ENCODE peak calls at places on chromosomes 11 and 22, in nine cellular contexts. One of them, this sample, is unnamed.

GRCh38 chr11:72807021-72807693 is 7.1 kb upstream of the ATG16L2 start:
- DNase-seq in GM12865: no peak
- DNase-seq in heart right ventricle: no peak
- DNase-seq in cardiac muscle cell: peak; percentile 36
- DNase-seq in kidney: no peak
- DNase-seq in brain microvascular endothelial cell: no peak
- DNase-seq in GM12878: no peak
- DNase-seq in neural crest cell: no peak
- DNase-seq in thyroid gland: no peak
- DNase-seq in this sample: no peak

GRCh38 chr22:42803454-42803853 is 53.6 kb downstream of the ARFGAP3 start:
- DNase-seq in GM12865: no peak
- DNase-seq in heart right ventricle: peak; percentile 62
- DNase-seq in cardiac muscle cell: no peak
- DNase-seq in kidney: no peak
- DNase-seq in brain microvascular endothelial cell: no peak
- DNase-seq in GM12878: no peak
- DNase-seq in neural crest cell: no peak
- DNase-seq in thyroid gland: peak; percentile 53
- DNase-seq in this sample: no peak

GRCh38 chr11:43517518-43517917 is 158.8 kb downstream of the TTC17 start:
- DNase-seq in GM12865: no peak
- DNase-seq in heart right ventricle: no peak
- DNase-seq in cardiac muscle cell: no peak
- DNase-seq in kidney: no peak
- DNase-seq in brain microvascular endothelial cell: peak; percentile 12
- DNase-seq in GM12878: no peak
- DNase-seq in neural crest cell: no peak
- DNase-seq in thyroid gland: no peak
- DNase-seq in this sample: no peak

GRCh38 chr22:42768385-42769035 is 47.8 kb upstream of the A4GALT start:
- DNase-seq in GM12865: no peak
- DNase-seq in heart right ventricle: no peak
- DNase-seq in cardiac muscle cell: no peak
- DNase-seq in kidney: no peak
- DNase-seq in brain microvascular endothelial cell: no peak
- DNase-seq in GM12878: no peak
- DNase-seq in neural crest cell: no peak
- DNase-seq in thyroid gland: no peak
- DNase-seq in this sample: no peak

GRCh38 chr11:2252018-2252417 is 18.4 kb downstream of the ASCL2 start:
- DNase-seq in GM12865: no peak
- DNase-seq in heart right ventricle: peak; percentile 1
- DNase-seq in cardiac muscle cell: no peak
- DNase-seq in kidney: no peak
- DNase-seq in brain microvascular endothelial cell: no peak
- DNase-seq in GM12878: no peak
- DNase-seq in neural crest cell: no peak
- DNase-seq in thyroid gland: no peak
- DNase-seq in this sample: no peak

GRCh38 chr11:34731596-34731995 is 110.7 kb downstream of the EHF start:
- DNase-seq in GM12865: no peak
- DNase-seq in heart right ventricle: no peak
- DNase-seq in cardiac muscle cell: no peak
- DNase-seq in kidney: no peak
- DNase-seq in brain microvascular endothelial cell: no peak
- DNase-seq in GM12878: no peak
- DNase-seq in neural crest cell: no peak
- DNase-seq in thyroid gland: no peak
- DNase-seq in this sample: no peak

GRCh38 chr22:24423519-24424000 is 3.8 kb upstream of the ADORA2A start:
- DNase-seq in GM12865: peak; percentile 70
- DNase-seq in heart right ventricle: peak; percentile 60
- DNase-seq in cardiac muscle cell: peak; percentile 46
- DNase-seq in kidney: no peak
- DNase-seq in brain microvascular endothelial cell: no peak
- DNase-seq in GM12878: no peak
- DNase-seq in neural crest cell: peak; percentile 70
- DNase-seq in thyroid gland: peak; percentile 50
- DNase-seq in this sample: peak; percentile 93

GRCh38 chr11:65423516-65424199 is 1.1 kb downstream of the NEAT1 start:
- DNase-seq in GM12865: peak; percentile 38
- DNase-seq in heart right ventricle: peak; percentile 24
- DNase-seq in cardiac muscle cell: peak; percentile 73
- DNase-seq in kidney: peak; percentile 78
- DNase-seq in brain microvascular endothelial cell: no peak
- DNase-seq in GM12878: no peak
- DNase-seq in neural crest cell: no peak
- DNase-seq in thyroid gland: no peak
- DNase-seq in this sample: no peak

GRCh38 chr22:43110927-43111623 is 525 bp downstream of the BIK start:
- DNase-seq in GM12865: peak; percentile 74
- DNase-seq in heart right ventricle: no peak
- DNase-seq in cardiac muscle cell: no peak
- DNase-seq in kidney: no peak
- DNase-seq in brain microvascular endothelial cell: no peak
- DNase-seq in GM12878: no peak
- DNase-seq in neural crest cell: no peak
- DNase-seq in thyroid gland: peak; percentile 59
- DNase-seq in this sample: peak; percentile 60

GRCh38 chr11:67368621-67369020 is 4.8 kb downstream of the CLCF1 start:
- DNase-seq in GM12865: peak; percentile 72
- DNase-seq in heart right ventricle: no peak
- DNase-seq in cardiac muscle cell: no peak
- DNase-seq in kidney: no peak
- DNase-seq in brain microvascular endothelial cell: no peak
- DNase-seq in GM12878: no peak
- DNase-seq in neural crest cell: no peak
- DNase-seq in thyroid gland: no peak
- DNase-seq in this sample: no peak

GRCh38 chr11:62444271-62444833 is 25.5 kb downstream of the SCGB1A1 start:
- DNase-seq in GM12865: peak; percentile 37
- DNase-seq in heart right ventricle: peak; percentile 61
- DNase-seq in cardiac muscle cell: peak; percentile 78
- DNase-seq in kidney: peak; percentile 84
- DNase-seq in brain microvascular endothelial cell: peak; percentile 57
- DNase-seq in GM12878: peak; percentile 16
- DNase-seq in neural crest cell: no peak
- DNase-seq in thyroid gland: peak; percentile 20
- DNase-seq in this sample: peak; percentile 61

GRCh38 chr11:27178859-27179258 is 138.2 kb downstream of the BBOX1 start:
- DNase-seq in GM12865: no peak
- DNase-seq in heart right ventricle: no peak
- DNase-seq in cardiac muscle cell: no peak
- DNase-seq in kidney: no peak
- DNase-seq in brain microvascular endothelial cell: no peak
- DNase-seq in GM12878: no peak
- DNase-seq in neural crest cell: no peak
- DNase-seq in thyroid gland: no peak
- DNase-seq in this sample: no peak

GRCh38 chr11:9170450-9170849 is 79.1 kb upstream of the SCUBE2 start:
- DNase-seq in GM12865: no peak
- DNase-seq in heart right ventricle: no peak
- DNase-seq in cardiac muscle cell: peak; percentile 57
- DNase-seq in kidney: no peak
- DNase-seq in brain microvascular endothelial cell: peak; percentile 70
- DNase-seq in GM12878: no peak
- DNase-seq in neural crest cell: no peak
- DNase-seq in thyroid gland: no peak
- DNase-seq in this sample: no peak

GRCh38 chr11:126991596-126991995 is 9.0 kb downstream of the KIRREL3 start:
- DNase-seq in GM12865: no peak
- DNase-seq in heart right ventricle: no peak
- DNase-seq in cardiac muscle cell: peak; percentile 10
- DNase-seq in kidney: no peak
- DNase-seq in brain microvascular endothelial cell: no peak
- DNase-seq in GM12878: no peak
- DNase-seq in neural crest cell: no peak
- DNase-seq in thyroid gland: no peak
- DNase-seq in this sample: no peak

GRCh38 chr11:126808851-126809250 is 191.7 kb downstream of the KIRREL3 start:
- DNase-seq in GM12865: no peak
- DNase-seq in heart right ventricle: no peak
- DNase-seq in cardiac muscle cell: no peak
- DNase-seq in kidney: no peak
- DNase-seq in brain microvascular endothelial cell: no peak
- DNase-seq in GM12878: no peak
- DNase-seq in neural crest cell: no peak
- DNase-seq in thyroid gland: peak; percentile 37
- DNase-seq in this sample: no peak

GRCh38 chr11:81932303-81932702 is 801.4 kb downstream of the FAM181B start:
- DNase-seq in GM12865: no peak
- DNase-seq in heart right ventricle: no peak
- DNase-seq in cardiac muscle cell: no peak
- DNase-seq in kidney: no peak
- DNase-seq in brain microvascular endothelial cell: no peak
- DNase-seq in GM12878: no peak
- DNase-seq in neural crest cell: no peak
- DNase-seq in thyroid gland: no peak
- DNase-seq in this sample: no peak

GRCh38 chr11:120063686-120064340 is 74.1 kb downstream of the TRIM29 start:
- DNase-seq in GM12865: no peak
- DNase-seq in heart right ventricle: no peak
- DNase-seq in cardiac muscle cell: no peak
- DNase-seq in kidney: no peak
- DNase-seq in brain microvascular endothelial cell: no peak
- DNase-seq in GM12878: no peak
- DNase-seq in neural crest cell: no peak
- DNase-seq in thyroid gland: no peak
- DNase-seq in this sample: no peak

GRCh38 chr11:120061036-120061760 is 76.7 kb downstream of the TRIM29 start:
- DNase-seq in GM12865: no peak
- DNase-seq in heart right ventricle: no peak
- DNase-seq in cardiac muscle cell: peak; percentile 7
- DNase-seq in kidney: no peak
- DNase-seq in brain microvascular endothelial cell: peak; percentile 22
- DNase-seq in GM12878: no peak
- DNase-seq in neural crest cell: no peak
- DNase-seq in thyroid gland: no peak
- DNase-seq in this sample: no peak

GRCh38 chr11:120062561-120062930 is 75.4 kb downstream of the TRIM29 start:
- DNase-seq in GM12865: no peak
- DNase-seq in heart right ventricle: no peak
- DNase-seq in cardiac muscle cell: no peak
- DNase-seq in kidney: no peak
- DNase-seq in brain microvascular endothelial cell: no peak
- DNase-seq in GM12878: no peak
- DNase-seq in neural crest cell: no peak
- DNase-seq in thyroid gland: no peak
- DNase-seq in this sample: no peak

GRCh38 chr11:120060512-120060911 is 77.4 kb downstream of the TRIM29 start:
- DNase-seq in GM12865: no peak
- DNase-seq in heart right ventricle: no peak
- DNase-seq in cardiac muscle cell: no peak
- DNase-seq in kidney: no peak
- DNase-seq in brain microvascular endothelial cell: no peak
- DNase-seq in GM12878: no peak
- DNase-seq in neural crest cell: no peak
- DNase-seq in thyroid gland: no peak
- DNase-seq in this sample: no peak

GRCh38 chr11:120061761-120062560 is 76.0 kb downstream of the TRIM29 start:
- DNase-seq in GM12865: no peak
- DNase-seq in heart right ventricle: no peak
- DNase-seq in cardiac muscle cell: peak; percentile 24
- DNase-seq in kidney: no peak
- DNase-seq in brain microvascular endothelial cell: no peak
- DNase-seq in GM12878: no peak
- DNase-seq in neural crest cell: peak; percentile 31
- DNase-seq in thyroid gland: no peak
- DNase-seq in this sample: no peak
- TF ChIP-seq CTCF in GM12865: no peak
- TF ChIP-seq CTCF in heart right ventricle: no peak
- TF ChIP-seq CTCF in cardiac muscle cell: no peak
- TF ChIP-seq CTCF in kidney: no peak
- TF ChIP-seq CTCF in brain microvascular endothelial cell: no peak
- TF ChIP-seq CTCF in GM12878: no peak
- TF ChIP-seq CTCF in neural crest cell: peak; percentile 39
- TF ChIP-seq CTCF in thyroid gland: no peak
- TF ChIP-seq CTCF in this sample: no peak

GRCh38 chr11:114774599-114775365 is 96.5 kb downstream of the NXPE2 start:
- DNase-seq in GM12865: peak; percentile 42
- DNase-seq in heart right ventricle: peak; percentile 46
- DNase-seq in cardiac muscle cell: peak; percentile 41
- DNase-seq in kidney: no peak
- DNase-seq in brain microvascular endothelial cell: no peak
- DNase-seq in GM12878: no peak
- DNase-seq in neural crest cell: peak; percentile 79
- DNase-seq in thyroid gland: peak; percentile 44
- DNase-seq in this sample: peak; percentile 43
- TF ChIP-seq CTCF in GM12865: peak; percentile 57
- TF ChIP-seq CTCF in heart right ventricle: peak; percentile 58
- TF ChIP-seq CTCF in cardiac muscle cell: peak; percentile 52
- TF ChIP-seq CTCF in kidney: peak; percentile 72
- TF ChIP-seq CTCF in brain microvascular endothelial cell: peak; percentile 64
- TF ChIP-seq CTCF in GM12878: peak; percentile 60
- TF ChIP-seq CTCF in neural crest cell: peak; percentile 93
- TF ChIP-seq CTCF in thyroid gland: peak; percentile 36
- TF ChIP-seq CTCF in this sample: peak; percentile 36

DNA sequence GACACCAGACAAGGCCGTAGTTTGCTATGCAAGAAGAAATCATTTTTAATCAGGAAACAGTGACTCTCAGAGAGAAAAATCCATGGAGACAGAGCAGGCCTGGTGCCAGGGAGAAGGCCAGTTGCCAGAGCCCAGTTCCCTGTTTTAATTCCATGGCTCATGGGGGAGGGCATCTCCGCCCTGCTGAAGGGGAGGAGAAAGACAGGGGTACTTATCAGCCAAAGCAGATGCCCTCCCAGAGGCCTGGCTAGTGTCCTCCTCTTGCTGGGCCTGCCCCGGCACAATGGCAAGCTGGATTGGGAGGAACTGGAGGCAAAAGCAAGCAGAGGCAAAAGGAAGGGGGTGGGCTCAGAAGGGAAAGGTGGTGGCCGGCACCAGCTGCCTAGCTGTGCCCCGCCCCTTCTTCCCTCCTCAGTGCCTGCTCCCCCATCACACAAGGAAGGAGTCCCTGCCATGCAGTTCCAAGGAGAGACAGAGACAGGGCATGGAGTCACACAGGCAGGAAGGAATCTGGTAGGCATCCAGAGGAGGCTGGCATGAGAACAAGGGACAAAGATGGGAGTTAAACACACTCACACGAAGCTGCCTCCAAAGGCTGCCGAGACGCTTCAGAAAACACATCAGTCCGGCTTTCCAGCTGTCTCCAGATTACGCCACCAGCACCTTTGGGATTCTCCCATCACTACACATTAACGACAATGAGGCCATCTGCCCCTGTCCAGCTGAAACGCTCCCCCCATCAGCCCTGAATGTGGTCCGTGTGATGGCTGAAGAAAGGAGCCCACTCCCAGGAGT is 591.8 kb downstream of the BUD13 start:
- DNase-seq in GM12865: no peak
- DNase-seq in heart right ventricle: no peak
- DNase-seq in cardiac muscle cell: no peak
- DNase-seq in kidney: no peak
- DNase-seq in brain microvascular endothelial cell: no peak
- DNase-seq in GM12878: no peak
- DNase-seq in neural crest cell: no peak
- DNase-seq in thyroid gland: no peak
- DNase-seq in this sample: no peak
- TF ChIP-seq CTCF in GM12865: no peak
- TF ChIP-seq CTCF in heart right ventricle: no peak
- TF ChIP-seq CTCF in cardiac muscle cell: no peak
- TF ChIP-seq CTCF in kidney: no peak
- TF ChIP-seq CTCF in brain microvascular endothelial cell: no peak
- TF ChIP-seq CTCF in GM12878: no peak
- TF ChIP-seq CTCF in neural crest cell: no peak
- TF ChIP-seq CTCF in thyroid gland: no peak
- TF ChIP-seq CTCF in this sample: no peak

GRCh38 chr11:6637871-6638270 is 17.7 kb downstream of the DCHS1 start:
- DNase-seq in GM12865: no peak
- DNase-seq in heart right ventricle: peak; percentile 56
- DNase-seq in cardiac muscle cell: peak; percentile 48
- DNase-seq in kidney: peak; percentile 64
- DNase-seq in brain microvascular endothelial cell: no peak
- DNase-seq in GM12878: no peak
- DNase-seq in neural crest cell: no peak
- DNase-seq in thyroid gland: peak; percentile 54
- DNase-seq in this sample: no peak
- TF ChIP-seq CTCF in GM12865: no peak
- TF ChIP-seq CTCF in heart right ventricle: no peak
- TF ChIP-seq CTCF in cardiac muscle cell: no peak
- TF ChIP-seq CTCF in kidney: no peak
- TF ChIP-seq CTCF in brain microvascular endothelial cell: no peak
- TF ChIP-seq CTCF in GM12878: no peak
- TF ChIP-seq CTCF in neural crest cell: no peak
- TF ChIP-seq CTCF in thyroid gland: no peak
- TF ChIP-seq CTCF in this sample: no peak

This sample was measured in GM13976.